ENCODE peak calls at places on chromosome 1, in nine cellular contexts. J is stomach; Z is tibial nerve; D is Panc1; K is PC-9; X is CD4-positive, CD25-positive, alpha-beta regulatory T cell; L is right cardiac atrium; B is heart right ventricle; Y is prostate gland. Q is an unnamed sample. For H3K4me1, the result is how much of the 10 kb centered on the place peaks cover.

GRCh38 chr1:3905953-3906671 is 6.0 kb upstream of the C1orf174 start:
- DNase-seq in X (no peak), D (no peak), B (no peak), K (no peak), L (no peak), J (no peak), Z (no peak), Y (no peak), Q (no peak)

GRCh38 chr1:86194491-86195034 is 38.0 kb upstream of the COL24A1 start:
- DNase-seq in L (no peak), K (no peak), Z (no peak), J (no peak), X (no peak), B (no peak), D (no peak), Y (no peak), Q (no peak)

GRCh38 chr1:228471154-228471761 is 15.9 kb upstream of the RNF187 start:
- DNase-seq in J (no peak), B (no peak), D (no peak), Y (no peak), K (no peak), Z (no peak), X (no peak), L (no peak), Q (no peak)

GRCh38 chr1:201648066-201648910 is 109.4 kb downstream of the NAV1 start:
- DNase-seq in J (peak), Y (peak), X (no peak), L (peak), D (no peak), K (peak), B (peak), Z (no peak), Q (no peak)

GRCh38 chr1:46480959-46481646 is 8.5 kb upstream of the DMBX1 start:
- DNase-seq in L (peak), K (no peak), X (no peak), Y (no peak), D (no peak), Z (no peak), J (no peak), B (no peak), Q (no peak)

GRCh38 chr1:19646366-19646765 is 2.3 kb downstream of the NBL1 start:
- DNase-seq in D (no peak), L (peak), J (peak), K (peak), X (no peak), B (no peak), Y (peak), Z (no peak), Q (no peak)

GRCh38 chr1:40059292-40059959 is 18.9 kb downstream of the CAP1 start:
- DNase-seq in J (no peak), X (peak), Z (no peak), L (no peak), D (no peak), Y (no peak), K (peak), B (no peak), Q (no peak)

GRCh38 chr1:185338719-185339622 is 21.9 kb upstream of the IVNS1ABP start:
- DNase-seq in D (no peak), K (no peak), Y (no peak), Z (no peak), J (peak), X (peak), B (peak), L (peak), Q (peak)

GRCh38 chr1:107762751-107763390 is 202.1 kb downstream of the VAV3 start:
- DNase-seq in Y (no peak), K (no peak), X (no peak), D (no peak), Z (no peak), L (no peak), J (no peak), B (no peak), Q (no peak)

GRCh38 chr1:32448773-32449456 is 16.0 kb upstream of the ZBTB8B start:
- DNase-seq in D (no peak), X (no peak), Y (no peak), B (no peak), Z (no peak), J (no peak), K (peak), L (peak), Q (no peak)

GRCh38 chr1:91696321-91696720 is 189.6 kb downstream of the TGFBR3 start:
- DNase-seq in D (no peak), Z (no peak), K (no peak), Y (no peak), L (no peak), J (no peak), X (no peak), B (no peak), Q (no peak)

GRCh38 chr1:85366391-85366790 is 90.0 kb upstream of the BCL10 start:
- DNase-seq in X (no peak), Y (no peak), Z (no peak), K (no peak), B (no peak), D (no peak), J (no peak), L (no peak), Q (no peak)

GRCh38 chr1:154352581-154353459 is 27.5 kb downstream of the ATP8B2 start:
- DNase-seq in Y (peak), Z (no peak), B (peak), L (peak), K (peak), X (peak), D (no peak), J (peak), Q (peak)

GRCh38 chr1:151196292-151196800 is 2.0 kb upstream of the PIP5K1A start:
- DNase-seq in D (peak), K (peak), B (peak), X (peak), Y (peak), L (peak), Z (peak), J (peak), Q (peak)

GRCh38 chr1:189769448-189769847 is 708.2 kb downstream of the BRINP3 start:
- DNase-seq in Y (no peak), X (no peak), B (no peak), J (no peak), D (no peak), L (no peak), K (no peak), Z (no peak), Q (no peak)

GRCh38 chr1:88595355-88595754 is 88.7 kb upstream of the PKN2 start:
- DNase-seq in D (peak), Z (no peak), X (peak), Y (no peak), B (no peak), L (no peak), J (no peak), K (no peak), Q (no peak)

GRCh38 chr1:111157425-111157824 is 17.4 kb downstream of the CEPT1 start:
- DNase-seq in J (no peak), L (no peak), K (no peak), B (no peak), D (no peak), X (no peak), Z (no peak), Y (no peak), Q (no peak)

GRCh38 chr1:111163363-111163762 is 23.3 kb downstream of the CEPT1 start:
- DNase-seq in L (no peak), Y (no peak), K (no peak), J (no peak), Z (no peak), D (no peak), B (no peak), X (no peak), Q (no peak)

GRCh38 chr1:111164151-111164550 is 24.1 kb downstream of the CEPT1 start:
- DNase-seq in Z (no peak), Y (no peak), D (no peak), K (no peak), J (no peak), X (no peak), B (no peak), L (no peak), Q (no peak)

DNA sequence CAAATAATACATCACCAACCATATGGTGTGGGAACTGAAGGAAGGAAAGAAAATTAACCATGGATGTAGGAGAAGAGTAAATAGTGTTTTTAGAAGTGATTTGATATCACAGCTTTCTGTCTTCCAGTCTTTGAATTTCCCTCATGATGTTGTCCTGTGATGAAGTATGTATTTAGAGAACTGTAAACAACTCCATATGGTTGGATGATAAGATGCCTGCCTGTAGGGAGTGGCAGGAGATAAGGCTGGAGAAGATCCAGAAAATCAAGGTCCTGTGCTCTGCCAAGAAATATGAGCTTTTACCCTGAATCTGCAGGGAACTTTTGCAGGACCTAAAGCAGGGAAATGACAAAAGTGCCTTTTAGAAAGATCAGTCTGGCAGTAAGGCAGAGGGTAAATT is 21.8 kb downstream of the CEPT1 start:
- DNase-seq in J (no peak), D (no peak), B (no peak), L (no peak), Y (no peak), K (no peak), X (no peak), Z (no peak), Q (no peak)
- H3K4me1 ChIP-seq in J (under half), D (under half), B (under half), L (under half), Y (under half), K (under half), X (under half), Z (under half), Q (under half)

DNA sequence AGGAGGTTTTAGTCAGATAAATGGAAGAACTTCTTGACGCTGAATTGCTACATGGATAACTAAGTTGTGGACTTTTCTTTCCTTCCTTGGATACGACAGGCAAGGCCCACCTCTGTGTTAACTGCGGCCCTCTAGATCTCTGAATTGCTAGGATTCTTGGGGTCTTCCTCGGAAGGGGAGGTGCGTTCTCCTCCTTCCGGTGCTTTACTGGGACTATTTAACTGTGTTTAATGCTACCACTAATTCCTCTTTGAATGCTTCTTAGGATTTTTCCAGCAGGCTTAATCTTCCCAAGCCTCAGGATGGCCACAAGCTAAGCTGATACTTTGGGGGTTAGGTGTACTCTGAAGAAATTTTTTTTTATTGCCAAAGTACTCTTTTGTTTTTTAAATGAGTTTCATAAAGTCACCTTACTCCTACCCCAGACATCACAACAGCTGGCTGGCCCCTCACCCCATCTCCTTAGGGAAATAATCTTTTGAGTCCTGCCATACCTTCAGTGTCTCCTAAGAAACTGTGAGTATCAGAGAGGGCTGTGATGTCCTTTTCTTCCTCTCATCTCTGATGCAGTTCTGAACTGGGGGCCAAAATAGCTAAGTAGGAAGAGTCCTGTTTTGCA is 21.4 kb downstream of the KIRREL1 start:
- DNase-seq in D (no peak), L (no peak), Z (no peak), J (no peak), X (no peak), K (no peak), Y (no peak), B (no peak), Q (no peak)
- H3K4me1 ChIP-seq in D (half or more), L (under half), Z (half or more), J (under half), X (under half), K (half or more), Y (under half), B (under half), Q (under half)

DNA sequence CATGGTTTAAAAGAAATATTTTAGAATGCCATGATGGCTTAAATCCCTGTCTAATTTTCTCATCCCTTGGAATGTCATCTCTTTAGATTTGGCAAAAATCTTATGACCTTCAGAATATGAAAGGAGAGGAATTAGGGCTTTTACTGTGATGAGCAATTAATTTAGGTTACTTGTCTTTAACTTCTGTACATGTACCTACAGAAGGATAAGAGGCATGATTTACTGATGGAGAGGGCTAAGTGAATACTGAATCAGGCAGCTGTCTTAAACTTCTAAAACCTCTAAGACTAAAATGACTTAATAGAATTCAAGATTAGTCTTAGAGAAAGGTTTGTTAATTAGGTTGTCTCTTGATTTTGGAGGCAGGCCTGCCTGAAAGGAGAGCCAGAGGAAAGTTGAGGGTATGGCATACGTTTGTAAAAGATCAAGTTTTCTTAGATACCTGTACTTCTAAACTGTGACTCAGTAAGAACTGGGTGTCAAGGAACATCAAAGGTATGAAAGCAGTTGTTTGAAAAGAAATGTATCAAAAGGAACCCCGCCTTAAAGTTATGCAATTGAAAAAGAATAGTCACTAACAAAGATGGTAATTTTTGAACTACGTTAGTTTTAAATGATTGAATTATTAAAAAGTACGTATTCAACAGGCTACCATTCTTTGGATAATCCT is 12.5 kb downstream of the MACO1 start:
- DNase-seq in J (no peak), Z (no peak), X (no peak), K (no peak), D (no peak), Y (no peak), B (no peak), L (no peak), Q (no peak)
- H3K4me1 ChIP-seq in J (under half), Z (under half), X (under half), K (under half), D (under half), Y (under half), B (under half), L (under half), Q (under half)

DNA sequence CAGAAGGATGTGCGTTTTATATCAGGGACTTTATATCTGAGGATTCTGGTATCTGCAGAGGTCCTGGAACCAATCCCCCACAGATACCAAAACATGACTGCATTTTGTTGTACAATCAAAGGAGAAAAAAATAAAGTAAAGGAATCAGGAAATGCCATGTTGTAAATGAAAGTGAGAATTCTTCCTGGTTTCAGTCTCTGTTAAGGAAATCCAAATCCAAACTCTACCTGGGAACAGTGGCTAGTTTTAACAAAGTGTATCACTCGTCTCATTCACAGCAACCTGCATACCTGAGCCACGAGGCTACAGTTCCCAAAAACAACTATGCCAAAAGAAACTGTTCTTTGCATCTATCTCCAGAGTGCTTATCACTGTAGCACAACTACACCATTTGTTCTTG is 77.3 kb upstream of the ATF3 start:
- DNase-seq in X (no peak), K (no peak), B (no peak), Z (no peak), D (no peak), L (no peak), Y (no peak), J (no peak), Q (no peak)
- H3K4me1 ChIP-seq in X (under half), K (under half), B (under half), Z (under half), D (under half), L (under half), Y (under half), J (under half), Q (under half)

GRCh38 chr1:10596780-10597179 is 122.0 kb downstream of the PEX14 start:
- DNase-seq in K (no peak), Z (no peak), J (no peak), Y (no peak), L (no peak), B (no peak), X (no peak), D (no peak), Q (no peak)

GRCh38 chr1:10599194-10599861 is 124.6 kb downstream of the PEX14 start:
- DNase-seq in X (no peak), Z (no peak), B (no peak), K (peak), L (no peak), J (no peak), Y (no peak), D (peak), Q (no peak)

GRCh38 chr1:10598088-10598712 is 123.5 kb downstream of the PEX14 start:
- DNase-seq in K (no peak), L (no peak), B (no peak), Y (no peak), Z (no peak), D (no peak), J (peak), X (no peak), Q (no peak)

GRCh38 chr1:10594481-10595050 is 119.8 kb downstream of the PEX14 start:
- DNase-seq in K (no peak), Z (no peak), B (no peak), D (no peak), L (no peak), X (no peak), J (no peak), Y (no peak), Q (no peak)

GRCh38 chr1:10597492-10597891 is 122.7 kb downstream of the PEX14 start:
- DNase-seq in J (no peak), D (no peak), K (no peak), B (no peak), Z (no peak), Y (no peak), L (no peak), X (no peak), Q (no peak)
- H3K4me1 ChIP-seq in J (under half), D (under half), K (under half), B (under half), Z (under half), Y (under half), L (under half), X (under half), Q (under half)

DNA sequence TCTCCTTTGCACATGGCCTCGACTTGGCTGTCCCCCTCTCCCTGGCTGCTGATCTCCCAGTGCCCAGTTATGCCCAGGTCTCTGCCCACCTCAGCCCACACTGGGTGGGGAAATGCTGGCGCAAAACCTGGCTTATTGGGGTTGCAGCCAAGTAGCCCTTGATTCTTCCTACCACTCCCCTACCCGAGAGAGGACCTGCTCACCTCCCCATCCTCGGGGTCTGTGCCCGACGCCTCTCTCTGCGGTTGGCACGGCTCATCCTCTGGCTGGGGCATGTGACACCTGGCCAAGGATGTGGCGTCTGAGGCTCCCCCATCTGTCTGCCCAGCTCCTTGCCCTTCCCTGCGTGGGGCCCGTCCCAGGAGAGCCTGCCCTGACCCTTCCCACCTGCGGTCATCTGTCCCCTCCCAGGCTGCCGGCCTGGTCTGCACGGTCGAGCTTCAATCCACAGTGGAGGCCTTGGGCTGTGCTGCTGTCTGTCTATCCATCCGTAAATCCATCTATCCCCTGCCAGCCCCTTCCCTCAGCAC is 6.5 kb upstream of the PEX10 start:
- DNase-seq in L (no peak), B (no peak), X (no peak), Z (no peak), J (no peak), Y (no peak), D (no peak), K (no peak), Q (no peak)
- H3K4me1 ChIP-seq in L (under half), B (under half), X (under half), Z (under half), J (under half), Y (under half), D (under half), K (under half), Q (under half)

GRCh38 chr1:208240698-208241355 is 3.4 kb downstream of the PLXNA2 start:
- DNase-seq in Y (no peak), D (no peak), L (no peak), K (no peak), Z (no peak), J (no peak), X (no peak), B (no peak), Q (no peak)
- H3K4me1 ChIP-seq in Y (under half), D (under half), L (under half), K (under half), Z (under half), J (half or more), X (under half), B (half or more), Q (under half)

Q was measured in lung.